ENCODE peak calls at places on chromosomes 6 and 20, in nine cellular contexts. One of them, this sample, is unnamed.

GRCh38 chr6:127117979-127118504 is 429 bp upstream of the RSPO3 start:
- DNase-seq in CD14-positive monocyte: no peak
- DNase-seq in stimulated activated CD8-positive, alpha-beta memory T cell treated with anti-CD3 and anti-CD28 coated beads, Interleukin-15, amount 100 ng/mL, for 48 hours: no peak
- DNase-seq in activated naive CD4-positive, alpha-beta T cell: no peak
- DNase-seq in foreskin fibroblast: peak; percentile 32
- DNase-seq in left kidney: no peak
- DNase-seq in astrocyte: no peak
- DNase-seq in HS-5: no peak
- DNase-seq in iris pigment epithelial cell: no peak
- DNase-seq in this sample: no peak

GRCh38 chr20:48624315-48625020 is 203.3 kb downstream of the PREX1 start:
- DNase-seq in foreskin fibroblast: no peak
- DNase-seq in activated naive CD4-positive, alpha-beta T cell: no peak
- DNase-seq in astrocyte: no peak
- DNase-seq in iris pigment epithelial cell: no peak
- DNase-seq in stimulated activated CD8-positive, alpha-beta memory T cell treated with anti-CD3 and anti-CD28 coated beads, Interleukin-15, amount 100 ng/mL, for 48 hours: no peak
- DNase-seq in HS-5: no peak
- DNase-seq in CD14-positive monocyte: no peak
- DNase-seq in left kidney: no peak
- DNase-seq in this sample: no peak

GRCh38 chr6:28794175-28795002 is 129.4 kb downstream of the TRIM27 start:
- DNase-seq in foreskin fibroblast: peak; percentile 75
- DNase-seq in activated naive CD4-positive, alpha-beta T cell: no peak
- DNase-seq in astrocyte: peak; percentile 22
- DNase-seq in CD14-positive monocyte: no peak
- DNase-seq in HS-5: no peak
- DNase-seq in stimulated activated CD8-positive, alpha-beta memory T cell treated with anti-CD3 and anti-CD28 coated beads, Interleukin-15, amount 100 ng/mL, for 48 hours: no peak
- DNase-seq in iris pigment epithelial cell: peak; percentile 81
- DNase-seq in left kidney: peak; percentile 63
- DNase-seq in this sample: peak; percentile 38

GRCh38 chr6:30752164-30752927 is 8.0 kb upstream of the IER3 start:
- DNase-seq in iris pigment epithelial cell: peak; percentile 100
- DNase-seq in HS-5: peak; percentile 99
- DNase-seq in stimulated activated CD8-positive, alpha-beta memory T cell treated with anti-CD3 and anti-CD28 coated beads, Interleukin-15, amount 100 ng/mL, for 48 hours: no peak
- DNase-seq in left kidney: no peak
- DNase-seq in activated naive CD4-positive, alpha-beta T cell: no peak
- DNase-seq in foreskin fibroblast: peak; percentile 100
- DNase-seq in CD14-positive monocyte: peak; percentile 77
- DNase-seq in astrocyte: peak; percentile 100
- DNase-seq in this sample: no peak

GRCh38 chr6:165729307-165729936 is 66.4 kb upstream of the PDE10A start:
- DNase-seq in left kidney: no peak
- DNase-seq in iris pigment epithelial cell: no peak
- DNase-seq in astrocyte: no peak
- DNase-seq in stimulated activated CD8-positive, alpha-beta memory T cell treated with anti-CD3 and anti-CD28 coated beads, Interleukin-15, amount 100 ng/mL, for 48 hours: no peak
- DNase-seq in activated naive CD4-positive, alpha-beta T cell: no peak
- DNase-seq in foreskin fibroblast: no peak
- DNase-seq in CD14-positive monocyte: no peak
- DNase-seq in HS-5: no peak
- DNase-seq in this sample: no peak

GRCh38 chr6:127582777-127583462 is 5.9 kb downstream of the C6orf58 start:
- DNase-seq in activated naive CD4-positive, alpha-beta T cell: no peak
- DNase-seq in CD14-positive monocyte: no peak
- DNase-seq in astrocyte: peak; percentile 71
- DNase-seq in left kidney: no peak
- DNase-seq in iris pigment epithelial cell: peak; percentile 84
- DNase-seq in HS-5: peak; percentile 53
- DNase-seq in foreskin fibroblast: peak; percentile 88
- DNase-seq in stimulated activated CD8-positive, alpha-beta memory T cell treated with anti-CD3 and anti-CD28 coated beads, Interleukin-15, amount 100 ng/mL, for 48 hours: no peak
- DNase-seq in this sample: no peak

GRCh38 chr20:32278199-32278643 is 770 bp downstream of the KIF3B start:
- DNase-seq in left kidney: no peak
- DNase-seq in astrocyte: no peak
- DNase-seq in activated naive CD4-positive, alpha-beta T cell: no peak
- DNase-seq in foreskin fibroblast: no peak
- DNase-seq in HS-5: no peak
- DNase-seq in iris pigment epithelial cell: peak; percentile 28
- DNase-seq in CD14-positive monocyte: no peak
- DNase-seq in stimulated activated CD8-positive, alpha-beta memory T cell treated with anti-CD3 and anti-CD28 coated beads, Interleukin-15, amount 100 ng/mL, for 48 hours: no peak
- DNase-seq in this sample: no peak

GRCh38 chr6:4872841-4873240 is 96.6 kb downstream of the CDYL start:
- DNase-seq in activated naive CD4-positive, alpha-beta T cell: no peak
- DNase-seq in stimulated activated CD8-positive, alpha-beta memory T cell treated with anti-CD3 and anti-CD28 coated beads, Interleukin-15, amount 100 ng/mL, for 48 hours: no peak
- DNase-seq in CD14-positive monocyte: no peak
- DNase-seq in left kidney: no peak
- DNase-seq in iris pigment epithelial cell: peak; percentile 30
- DNase-seq in astrocyte: peak; percentile 51
- DNase-seq in foreskin fibroblast: no peak
- DNase-seq in HS-5: no peak
- DNase-seq in this sample: no peak

GRCh38 chr20:36070451-36070850 is 84.1 kb upstream of the EPB41L1 start:
- DNase-seq in CD14-positive monocyte: no peak
- DNase-seq in left kidney: peak; percentile 68
- DNase-seq in HS-5: no peak
- DNase-seq in activated naive CD4-positive, alpha-beta T cell: no peak
- DNase-seq in astrocyte: no peak
- DNase-seq in foreskin fibroblast: no peak
- DNase-seq in stimulated activated CD8-positive, alpha-beta memory T cell treated with anti-CD3 and anti-CD28 coated beads, Interleukin-15, amount 100 ng/mL, for 48 hours: no peak
- DNase-seq in iris pigment epithelial cell: no peak
- DNase-seq in this sample: no peak

GRCh38 chr6:168597471-168597875 is 156.5 kb downstream of the SMOC2 start:
- DNase-seq in foreskin fibroblast: no peak
- DNase-seq in HS-5: no peak
- DNase-seq in astrocyte: no peak
- DNase-seq in left kidney: no peak
- DNase-seq in CD14-positive monocyte: no peak
- DNase-seq in stimulated activated CD8-positive, alpha-beta memory T cell treated with anti-CD3 and anti-CD28 coated beads, Interleukin-15, amount 100 ng/mL, for 48 hours: no peak
- DNase-seq in iris pigment epithelial cell: no peak
- DNase-seq in activated naive CD4-positive, alpha-beta T cell: no peak
- DNase-seq in this sample: no peak

GRCh38 chr20:61935926-61936700 is 129.6 kb downstream of the TAF4 start:
- DNase-seq in left kidney: no peak
- DNase-seq in CD14-positive monocyte: no peak
- DNase-seq in stimulated activated CD8-positive, alpha-beta memory T cell treated with anti-CD3 and anti-CD28 coated beads, Interleukin-15, amount 100 ng/mL, for 48 hours: no peak
- DNase-seq in astrocyte: no peak
- DNase-seq in activated naive CD4-positive, alpha-beta T cell: no peak
- DNase-seq in foreskin fibroblast: no peak
- DNase-seq in iris pigment epithelial cell: no peak
- DNase-seq in HS-5: no peak
- DNase-seq in this sample: no peak

GRCh38 chr20:21156266-21156665 is 30.4 kb downstream of the KIZ start:
- DNase-seq in stimulated activated CD8-positive, alpha-beta memory T cell treated with anti-CD3 and anti-CD28 coated beads, Interleukin-15, amount 100 ng/mL, for 48 hours: no peak
- DNase-seq in activated naive CD4-positive, alpha-beta T cell: no peak
- DNase-seq in HS-5: peak; percentile 26
- DNase-seq in iris pigment epithelial cell: peak; percentile 87
- DNase-seq in astrocyte: peak; percentile 68
- DNase-seq in foreskin fibroblast: peak; percentile 46
- DNase-seq in left kidney: no peak
- DNase-seq in CD14-positive monocyte: no peak
- DNase-seq in this sample: no peak

GRCh38 chr20:51492167-51493092 is 50.1 kb downstream of the NFATC2 start:
- DNase-seq in foreskin fibroblast: peak; percentile 34
- DNase-seq in iris pigment epithelial cell: no peak
- DNase-seq in left kidney: peak; percentile 62
- DNase-seq in CD14-positive monocyte: peak; percentile 24
- DNase-seq in stimulated activated CD8-positive, alpha-beta memory T cell treated with anti-CD3 and anti-CD28 coated beads, Interleukin-15, amount 100 ng/mL, for 48 hours: no peak
- DNase-seq in astrocyte: peak; percentile 73
- DNase-seq in HS-5: no peak
- DNase-seq in activated naive CD4-positive, alpha-beta T cell: no peak
- DNase-seq in this sample: no peak

GRCh38 chr6:154156135-154156948 is 117.3 kb downstream of the OPRM1 start:
- DNase-seq in foreskin fibroblast: peak; percentile 46
- DNase-seq in astrocyte: peak; percentile 12
- DNase-seq in activated naive CD4-positive, alpha-beta T cell: peak; percentile 39
- DNase-seq in CD14-positive monocyte: no peak
- DNase-seq in left kidney: peak; percentile 91
- DNase-seq in HS-5: no peak
- DNase-seq in iris pigment epithelial cell: peak; percentile 55
- DNase-seq in stimulated activated CD8-positive, alpha-beta memory T cell treated with anti-CD3 and anti-CD28 coated beads, Interleukin-15, amount 100 ng/mL, for 48 hours: peak; percentile 42
- DNase-seq in this sample: no peak

GRCh38 chr6:87848616-87849015 is 146.6 kb upstream of the AKIRIN2 start:
- DNase-seq in HS-5: no peak
- DNase-seq in stimulated activated CD8-positive, alpha-beta memory T cell treated with anti-CD3 and anti-CD28 coated beads, Interleukin-15, amount 100 ng/mL, for 48 hours: no peak
- DNase-seq in CD14-positive monocyte: no peak
- DNase-seq in astrocyte: no peak
- DNase-seq in left kidney: no peak
- DNase-seq in foreskin fibroblast: no peak
- DNase-seq in iris pigment epithelial cell: no peak
- DNase-seq in activated naive CD4-positive, alpha-beta T cell: no peak
- DNase-seq in this sample: no peak

GRCh38 chr20:33490023-33490933 is at the start of gene CBFA2T2:
- DNase-seq in HS-5: peak; percentile 18
- DNase-seq in astrocyte: peak; percentile 45
- DNase-seq in iris pigment epithelial cell: peak; percentile 76
- DNase-seq in stimulated activated CD8-positive, alpha-beta memory T cell treated with anti-CD3 and anti-CD28 coated beads, Interleukin-15, amount 100 ng/mL, for 48 hours: no peak
- DNase-seq in left kidney: no peak
- DNase-seq in CD14-positive monocyte: peak; percentile 51
- DNase-seq in activated naive CD4-positive, alpha-beta T cell: no peak
- DNase-seq in foreskin fibroblast: peak; percentile 82
- DNase-seq in this sample: no peak

GRCh38 chr6:33967966-33968724 is 164.3 kb upstream of the MLN start:
- DNase-seq in astrocyte: no peak
- DNase-seq in left kidney: peak; percentile 55
- DNase-seq in HS-5: peak; percentile 6
- DNase-seq in iris pigment epithelial cell: no peak
- DNase-seq in CD14-positive monocyte: peak; percentile 5
- DNase-seq in activated naive CD4-positive, alpha-beta T cell: no peak
- DNase-seq in foreskin fibroblast: peak; percentile 28
- DNase-seq in stimulated activated CD8-positive, alpha-beta memory T cell treated with anti-CD3 and anti-CD28 coated beads, Interleukin-15, amount 100 ng/mL, for 48 hours: no peak
- DNase-seq in this sample: no peak

GRCh38 chr6:136788069-136788902 is 4.0 kb downstream of the MAP3K5 start:
- DNase-seq in stimulated activated CD8-positive, alpha-beta memory T cell treated with anti-CD3 and anti-CD28 coated beads, Interleukin-15, amount 100 ng/mL, for 48 hours: no peak
- DNase-seq in foreskin fibroblast: peak; percentile 86
- DNase-seq in astrocyte: peak; percentile 94
- DNase-seq in left kidney: no peak
- DNase-seq in HS-5: peak; percentile 80
- DNase-seq in activated naive CD4-positive, alpha-beta T cell: no peak
- DNase-seq in CD14-positive monocyte: no peak
- DNase-seq in iris pigment epithelial cell: peak; percentile 94
- DNase-seq in this sample: no peak

GRCh38 chr6:84046755-84047154 is 13.2 kb downstream of the MRAP2 start:
- DNase-seq in CD14-positive monocyte: no peak
- DNase-seq in astrocyte: no peak
- DNase-seq in HS-5: no peak
- DNase-seq in activated naive CD4-positive, alpha-beta T cell: no peak
- DNase-seq in left kidney: no peak
- DNase-seq in stimulated activated CD8-positive, alpha-beta memory T cell treated with anti-CD3 and anti-CD28 coated beads, Interleukin-15, amount 100 ng/mL, for 48 hours: no peak
- DNase-seq in iris pigment epithelial cell: no peak
- DNase-seq in foreskin fibroblast: no peak
- DNase-seq in this sample: no peak

GRCh38 chr6:4813055-4813454 is 36.9 kb downstream of the CDYL start:
- DNase-seq in astrocyte: no peak
- DNase-seq in iris pigment epithelial cell: no peak
- DNase-seq in CD14-positive monocyte: no peak
- DNase-seq in foreskin fibroblast: no peak
- DNase-seq in HS-5: no peak
- DNase-seq in stimulated activated CD8-positive, alpha-beta memory T cell treated with anti-CD3 and anti-CD28 coated beads, Interleukin-15, amount 100 ng/mL, for 48 hours: no peak
- DNase-seq in activated naive CD4-positive, alpha-beta T cell: no peak
- DNase-seq in left kidney: no peak
- DNase-seq in this sample: no peak

GRCh38 chr6:121297699-121298098 is 36.6 kb downstream of the TBC1D32 start:
- DNase-seq in astrocyte: no peak
- DNase-seq in CD14-positive monocyte: no peak
- DNase-seq in foreskin fibroblast: no peak
- DNase-seq in activated naive CD4-positive, alpha-beta T cell: no peak
- DNase-seq in stimulated activated CD8-positive, alpha-beta memory T cell treated with anti-CD3 and anti-CD28 coated beads, Interleukin-15, amount 100 ng/mL, for 48 hours: no peak
- DNase-seq in iris pigment epithelial cell: peak; percentile 70
- DNase-seq in left kidney: no peak
- DNase-seq in HS-5: no peak
- DNase-seq in this sample: peak; percentile 22

GRCh38 chr20:39813190-39813829 is 851.2 kb downstream of the DHX35 start:
- DNase-seq in foreskin fibroblast: no peak
- DNase-seq in astrocyte: no peak
- DNase-seq in activated naive CD4-positive, alpha-beta T cell: no peak
- DNase-seq in left kidney: no peak
- DNase-seq in HS-5: no peak
- DNase-seq in stimulated activated CD8-positive, alpha-beta memory T cell treated with anti-CD3 and anti-CD28 coated beads, Interleukin-15, amount 100 ng/mL, for 48 hours: no peak
- DNase-seq in CD14-positive monocyte: no peak
- DNase-seq in iris pigment epithelial cell: no peak
- DNase-seq in this sample: no peak

GRCh38 chr6:41428402-41428994 is 93.1 kb downstream of the NCR2 start:
- DNase-seq in foreskin fibroblast: no peak
- DNase-seq in CD14-positive monocyte: no peak
- DNase-seq in HS-5: no peak
- DNase-seq in iris pigment epithelial cell: no peak
- DNase-seq in stimulated activated CD8-positive, alpha-beta memory T cell treated with anti-CD3 and anti-CD28 coated beads, Interleukin-15, amount 100 ng/mL, for 48 hours: no peak
- DNase-seq in astrocyte: no peak
- DNase-seq in activated naive CD4-positive, alpha-beta T cell: no peak
- DNase-seq in left kidney: no peak
- DNase-seq in this sample: no peak

GRCh38 chr20:13984211-13984610 is 6.2 kb downstream of the SEL1L2 start:
- DNase-seq in CD14-positive monocyte: no peak
- DNase-seq in HS-5: no peak
- DNase-seq in foreskin fibroblast: peak; percentile 8
- DNase-seq in astrocyte: no peak
- DNase-seq in iris pigment epithelial cell: no peak
- DNase-seq in activated naive CD4-positive, alpha-beta T cell: no peak
- DNase-seq in stimulated activated CD8-positive, alpha-beta memory T cell treated with anti-CD3 and anti-CD28 coated beads, Interleukin-15, amount 100 ng/mL, for 48 hours: no peak
- DNase-seq in left kidney: no peak
- DNase-seq in this sample: no peak